ENCODE peak calls at places on chromosomes 12 and 14, in ten cellular contexts. Z, E, J, M, P, W, S, B, D and T are unnamed samples.

GRCh38 chr12:64057706-64058105 is 164.4 kb downstream of the KICS2 start:
- DNase-seq in B (no peak), J (no peak), W (no peak), P (no peak), M (no peak), Z (no peak), E (no peak), S (no peak), D (no peak), T (no peak)

GRCh38 chr12:124636138-124636968 is 68.9 kb upstream of the NCOR2 start:
- DNase-seq in B (no peak), E (peak), P (peak), J (peak), Z (no peak), W (no peak), D (peak), M (peak), S (no peak), T (peak)

GRCh38 chr12:28937196-28937595 is 211.9 kb upstream of the FAR2 start:
- DNase-seq in M (no peak), E (no peak), P (no peak), J (no peak), W (no peak), B (no peak), D (no peak), Z (no peak), S (no peak), T (no peak)

GRCh38 chr12:46549527-46550265 is 177.1 kb upstream of the SLC38A2 start:
- DNase-seq in M (peak), D (no peak), S (no peak), P (no peak), E (no peak), W (no peak), Z (no peak), B (no peak), J (no peak), T (peak)

GRCh38 chr12:53998900-53999236 is 1.1 kb upstream of the HOXC9 start:
- DNase-seq in J (no peak), W (no peak), P (no peak), B (no peak), Z (no peak), E (no peak), D (no peak), S (no peak), M (no peak), T (no peak)

GRCh38 chr12:2842948-2843347 is 8.1 kb upstream of the NRIP2 start:
- DNase-seq in B (no peak), E (no peak), M (no peak), Z (no peak), S (no peak), W (no peak), J (no peak), P (no peak), D (no peak), T (no peak)

GRCh38 chr12:132066345-132066685 is 77.8 kb downstream of the DDX51 start:
- DNase-seq in Z (no peak), S (no peak), E (no peak), W (no peak), B (no peak), J (no peak), P (peak), M (no peak), D (no peak), T (no peak)

GRCh38 chr12:111224196-111225066 is 144.5 kb downstream of the PHETA1 start:
- DNase-seq in M (no peak), E (no peak), D (no peak), P (no peak), W (no peak), J (no peak), B (peak), Z (no peak), S (no peak), T (no peak)

GRCh38 chr14:24368562-24369252 is 723 bp downstream of the NFATC4 start:
- DNase-seq in W (no peak), B (peak), E (no peak), S (no peak), P (no peak), J (peak), M (peak), Z (peak), D (peak), T (no peak)

GRCh38 chr14:74737753-74738325 is 24.9 kb downstream of the FCF1 start:
- DNase-seq in J (no peak), D (no peak), Z (no peak), W (no peak), M (no peak), B (no peak), P (no peak), S (no peak), E (no peak), T (no peak)

GRCh38 chr14:100737526-100737925 is 10.8 kb downstream of the DLK1 start:
- DNase-seq in P (no peak), Z (no peak), J (no peak), B (no peak), S (no peak), D (no peak), E (no peak), W (no peak), M (no peak), T (no peak)

GRCh38 chr12:56086096-56086495 is 6.1 kb downstream of the ERBB3 start:
- DNase-seq in J (no peak), D (no peak), P (peak), W (no peak), B (no peak), Z (no peak), M (no peak), S (no peak), E (peak), T (no peak)

GRCh38 chr12:13124661-13125505 is 21.4 kb upstream of the GSG1 start:
- DNase-seq in W (no peak), Z (no peak), P (no peak), J (no peak), B (no peak), E (no peak), M (peak), D (no peak), S (no peak), T (no peak)

GRCh38 chr14:50007123-50007903 is 109.1 kb downstream of the VCPKMT start:
- DNase-seq in M (no peak), D (no peak), S (no peak), B (no peak), J (no peak), W (no peak), Z (no peak), P (peak), E (peak), T (no peak)

GRCh38 chr14:47155395-47155794 is 503.8 kb upstream of the RPL10L start:
- DNase-seq in J (no peak), Z (no peak), M (no peak), W (no peak), E (no peak), D (no peak), P (no peak), B (no peak), S (no peak), T (no peak)

GRCh38 chr14:69572634-69573135 is 2.0 kb downstream of the CCDC177 start:
- DNase-seq in E (no peak), M (no peak), D (no peak), B (no peak), J (no peak), S (no peak), P (no peak), W (no peak), Z (no peak), T (no peak)

GRCh38 chr12:6367969-6368892 is 7.1 kb downstream of the SCNN1A start:
- DNase-seq in J (no peak), W (no peak), Z (no peak), P (no peak), S (no peak), E (no peak), D (no peak), B (no peak), M (no peak), T (peak)

GRCh38 chr14:85084344-85084743 is 445.6 kb upstream of the FLRT2 start:
- DNase-seq in W (no peak), J (no peak), S (no peak), E (no peak), B (no peak), Z (no peak), M (no peak), P (no peak), D (no peak), T (no peak)

GRCh38 chr14:56660677-56661389 is 81.2 kb downstream of the TMEM260 start:
- DNase-seq in W (no peak), J (no peak), Z (no peak), S (no peak), B (peak), M (no peak), E (no peak), D (no peak), P (no peak), T (no peak)